ENCODE peak calls at places on chromosomes 2 and 18, in six cellular contexts. R, X, D, B, K and F are unnamed samples.

GRCh38 chr18:62784338-62784965 is 69.1 kb downstream of the PHLPP1 start:
- DNase-seq in R (no peak), X (no peak), D (no peak), B (no peak), K (no peak), F (no peak)

GRCh38 chr2:49028101-49028500 is 126.2 kb downstream of the FSHR start:
- DNase-seq in R (no peak), X (no peak), D (no peak), B (no peak), K (no peak), F (no peak)

GRCh38 chr2:64283641-64284371 is 139.6 kb upstream of the PELI1 start:
- DNase-seq in R (no peak), X (no peak), D (peak; percentile 72), B (no peak), K (no peak), F (no peak)

GRCh38 chr18:21141678-21142422 is 30.2 kb upstream of the ROCK1 start:
- DNase-seq in R (no peak), X (no peak), D (peak; percentile 41), B (no peak), K (no peak), F (peak; percentile 81)

GRCh38 chr2:237600205-237600846 is 9.8 kb upstream of the RAB17 start:
- DNase-seq in R (peak; percentile 66), X (no peak), D (peak; percentile 88), B (no peak), K (no peak), F (peak; percentile 82)

GRCh38 chr2:189444322-189444721 is 3.0 kb downstream of the WDR75 start:
- DNase-seq in R (no peak), X (no peak), D (no peak), B (no peak), K (no peak), F (no peak)

GRCh38 chr2:153668923-153669322 is 190.4 kb upstream of the RPRM start:
- DNase-seq in R (no peak), X (no peak), D (no peak), B (no peak), K (no peak), F (no peak)

GRCh38 chr2:170783549-170783948 is 13.4 kb downstream of the ERICH2 start:
- DNase-seq in R (no peak), X (no peak), D (no peak), B (no peak), K (no peak), F (no peak)